ENCODE peak calls at places on chromosome 1, in six cellular contexts. B is LoVo; J is tibial artery; R is stomach; I is astrocyte of the cerebellum; T is stimulated activated CD8-positive, alpha-beta memory T cell treated with anti-CD3 and anti-CD28 coated beads, Interleukin-7, amount 100 ng/mL, for 24 hours. M is an unnamed sample.

GRCh38 chr1:53733975-53734649 is 4.9 kb downstream of the GLIS1 start:
- DNase-seq in R (no peak), J (no peak), B (no peak), I (no peak), T (no peak), M (no peak)

GRCh38 chr1:44035726-44036408 is 4.6 kb upstream of the SLC6A9 start:
- DNase-seq in J (no peak), T (no peak), R (no peak), I (no peak), B (no peak), M (peak)

GRCh38 chr1:11216074-11216473 is 26.9 kb downstream of the ANGPTL7 start:
- DNase-seq in T (no peak), B (no peak), R (no peak), J (no peak), I (no peak), M (no peak)

GRCh38 chr1:9920606-9921005 is 10.5 kb upstream of the CTNNBIP1 start:
- DNase-seq in B (no peak), R (no peak), T (no peak), J (no peak), I (no peak), M (no peak)

GRCh38 chr1:21308847-21309652 is 18.8 kb upstream of the ECE1 start:
- DNase-seq in I (peak), R (peak), B (no peak), J (no peak), T (no peak), M (no peak)

GRCh38 chr1:167533851-167534300 is 15.5 kb upstream of the CD247 start:
- DNase-seq in B (peak), T (no peak), R (peak), J (peak), I (peak), M (no peak)

GRCh38 chr1:212110617-212111016 is 75.1 kb downstream of the DTL start:
- DNase-seq in T (no peak), J (no peak), R (peak), B (no peak), I (peak), M (no peak)

GRCh38 chr1:111227434-111227833 is at the start of gene CHI3L2:
- DNase-seq in I (no peak), B (no peak), J (peak), R (no peak), T (no peak), M (peak)

GRCh38 chr1:4324621-4325020 is 329.8 kb upstream of the AJAP1 start:
- DNase-seq in J (no peak), T (no peak), R (no peak), I (no peak), B (no peak), M (no peak)

GRCh38 chr1:64480999-64481772 is 11.3 kb downstream of the CACHD1 start:
- DNase-seq in J (no peak), T (no peak), B (no peak), I (no peak), R (no peak), M (no peak)

GRCh38 chr1:18957532-18958295 is 1.2 kb upstream of the IFFO2 start:
- DNase-seq in B (no peak), T (no peak), J (no peak), R (no peak), I (no peak), M (no peak)

GRCh38 chr1:68145418-68146126 is 86.8 kb downstream of the WLS start:
- DNase-seq in R (peak), B (no peak), I (no peak), J (no peak), T (no peak), M (no peak)

GRCh38 chr1:116766616-116767469 is 12.6 kb downstream of the CD2 start:
- DNase-seq in B (no peak), J (no peak), R (no peak), I (no peak), T (no peak), M (no peak)

GRCh38 chr1:179586107-179586823 is 5.4 kb upstream of the TDRD5 start:
- DNase-seq in B (no peak), I (no peak), R (peak), T (no peak), J (peak), M (peak)

GRCh38 chr1:154749078-154749760 is 120.9 kb downstream of the KCNN3 start:
- DNase-seq in B (no peak), T (no peak), I (no peak), J (no peak), R (no peak), M (no peak)

GRCh38 chr1:78003882-78004718 is 639 bp upstream of the DNAJB4 start:
- DNase-seq in J (peak), I (peak), R (peak), T (no peak), B (peak), M (no peak)

GRCh38 chr1:78334114-78334513 is 156.7 kb upstream of the PTGFR start:
- DNase-seq in I (no peak), T (no peak), B (no peak), J (no peak), R (no peak), M (no peak)

GRCh38 chr1:40848530-40849189 is 13.5 kb downstream of the CITED4 start:
- DNase-seq in R (peak), I (peak), J (peak), B (peak), T (no peak), M (no peak)

GRCh38 chr1:115215703-115216521 is 122.1 kb downstream of the NGF start:
- DNase-seq in T (no peak), B (no peak), J (no peak), I (no peak), R (no peak), M (no peak)

GRCh38 chr1:51644533-51645197 is 27.8 kb downstream of the OSBPL9 start:
- DNase-seq in B (peak), I (peak), T (no peak), J (peak), R (no peak), M (no peak)

M was measured in upper lobe of left lung.